ENCODE peak calls at places on chromosomes 12 and 14, in six cellular contexts. R is esophagus muscularis mucosa, Y is esophagus squamous epithelium, T is right lobe of liver, I is stomach, X is K562. E is an unnamed sample.

GRCh38 chr12:89281534-89281857 is 70.8 kb downstream of the DUSP6 start:
- DNase-seq in R (no peak), Y (no peak), T (no peak), I (no peak), X (no peak), E (no peak)

GRCh38 chr12:79020106-79020505 is 155.5 kb downstream of the SYT1 start:
- DNase-seq in R (no peak), Y (no peak), T (no peak), I (no peak), X (no peak), E (no peak)

GRCh38 chr12:29796823-29797263 is 13.1 kb upstream of the TMTC1 start:
- DNase-seq in R (no peak), Y (no peak), T (no peak), I (no peak), X (no peak), E (no peak)

GRCh38 chr12:74337951-74338350 is 199.7 kb upstream of the ATXN7L3B start:
- DNase-seq in R (no peak), Y (no peak), T (no peak), I (no peak), X (no peak), E (no peak)

GRCh38 chr12:132071837-132072384 is 72.2 kb downstream of the DDX51 start:
- DNase-seq in R (no peak), Y (no peak), T (no peak), I (no peak), X (no peak), E (no peak)

GRCh38 chr14:54815531-54815930 is 87.1 kb downstream of the GCH1 start:
- DNase-seq in R (no peak), Y (no peak), T (no peak), I (no peak), X (no peak), E (no peak)

GRCh38 chr12:6854036-6854435 is 2.1 kb downstream of the USP5 start:
- DNase-seq in R (no peak), Y (no peak), T (no peak), I (no peak), X (no peak), E (no peak)

GRCh38 chr12:124456652-124457152 is 110.7 kb downstream of the NCOR2 start:
- DNase-seq in R (no peak), Y (peak), T (peak), I (no peak), X (no peak), E (no peak)

GRCh38 chr12:52236386-52237050 is 3.5 kb downstream of the KRT7 start:
- DNase-seq in R (no peak), Y (no peak), T (no peak), I (no peak), X (no peak), E (no peak)

GRCh38 chr12:1529862-1530591 is 64.4 kb downstream of the FBXL14 start:
- DNase-seq in R (no peak), Y (no peak), T (no peak), I (no peak), X (peak), E (peak)

GRCh38 chr12:49946497-49946896 is 4.0 kb upstream of the AQP2 start:
- DNase-seq in R (no peak), Y (no peak), T (no peak), I (no peak), X (no peak), E (no peak)

GRCh38 chr12:53173085-53173715 is 7.3 kb upstream of the ZNF740 start:
- DNase-seq in R (no peak), Y (no peak), T (no peak), I (no peak), X (no peak), E (no peak)

GRCh38 chr14:102726191-102726949 is 50.9 kb upstream of the TRAF3 start:
- DNase-seq in R (peak), Y (no peak), T (no peak), I (peak), X (no peak), E (no peak)

GRCh38 chr12:30928356-30929264 is 2.1 kb downstream of the TSPAN11 start:
- DNase-seq in R (no peak), Y (no peak), T (no peak), I (no peak), X (no peak), E (no peak)

GRCh38 chr12:3962661-3963483 is 89.7 kb upstream of the PARP11 start:
- DNase-seq in R (no peak), Y (no peak), T (no peak), I (no peak), X (peak), E (peak)

GRCh38 chr14:98591161-98591560 is 680.8 kb downstream of the BCL11B start:
- DNase-seq in R (peak), Y (no peak), T (no peak), I (no peak), X (no peak), E (no peak)

GRCh38 chr12:104569348-104570173 is 112.8 kb downstream of the CHST11 start:
- DNase-seq in R (no peak), Y (peak), T (no peak), I (peak), X (no peak), E (peak)

GRCh38 chr12:113056381-113056630 is 224 bp upstream of the DTX1 start:
- DNase-seq in R (no peak), Y (no peak), T (no peak), I (no peak), X (no peak), E (no peak)

GRCh38 chr12:71158361-71158882 is 623 bp upstream of the TSPAN8 start:
- DNase-seq in R (no peak), Y (no peak), T (no peak), I (no peak), X (no peak), E (no peak)

GRCh38 chr12:103441437-103442186 is 54.2 kb downstream of the C12orf42 start:
- DNase-seq in R (no peak), Y (no peak), T (no peak), I (no peak), X (no peak), E (no peak)

GRCh38 chr12:76552343-76552938 is 7.1 kb downstream of the OSBPL8 start:
- DNase-seq in R (no peak), Y (no peak), T (no peak), I (no peak), X (no peak), E (no peak)

GRCh38 chr12:57462307-57463253 is 3.0 kb downstream of the GLI1 start:
- DNase-seq in R (no peak), Y (no peak), T (peak), I (peak), X (peak), E (peak)

GRCh38 chr14:25518347-25518746 is 468.4 kb upstream of the STXBP6 start:
- DNase-seq in R (no peak), Y (no peak), T (no peak), I (no peak), X (no peak), E (no peak)

GRCh38 chr12:57894577-57895292 is 46.6 kb upstream of the ATP23 start:
- DNase-seq in R (no peak), Y (no peak), T (no peak), I (no peak), X (no peak), E (no peak)

GRCh38 chr14:64745511-64746041 is 41.4 kb downstream of the PLEKHG3 start:
- DNase-seq in R (no peak), Y (no peak), T (no peak), I (no peak), X (no peak), E (no peak)

GRCh38 chr14:105852378-105853088 is 326.1 kb downstream of the TMEM121 start:
- DNase-seq in R (no peak), Y (no peak), T (no peak), I (no peak), X (no peak), E (no peak)

GRCh38 chr12:106918746-106919145 is 37.0 kb upstream of the TMEM263 start:
- DNase-seq in R (no peak), Y (no peak), T (no peak), I (no peak), X (peak), E (no peak)

GRCh38 chr14:69069020-69069421 is 83.9 kb downstream of the DCAF5 start:
- DNase-seq in R (no peak), Y (no peak), T (no peak), I (no peak), X (peak), E (peak)

GRCh38 chr14:43168374-43168925 is 1338.6 kb downstream of the FSCB start:
- DNase-seq in R (no peak), Y (no peak), T (no peak), I (no peak), X (no peak), E (no peak)

GRCh38 chr14:101229666-101230065 is 326.1 kb upstream of the RTL1 start:
- DNase-seq in R (no peak), Y (no peak), T (no peak), I (no peak), X (no peak), E (no peak)

GRCh38 chr14:101226603-101227425 is 323.3 kb upstream of the RTL1 start:
- DNase-seq in R (peak), Y (no peak), T (peak), I (no peak), X (no peak), E (no peak)

GRCh38 chr14:101228949-101229541 is 325.5 kb upstream of the RTL1 start:
- DNase-seq in R (no peak), Y (no peak), T (no peak), I (no peak), X (no peak), E (no peak)

GRCh38 chr14:101226265-101226602 is 322.7 kb upstream of the RTL1 start:
- DNase-seq in R (no peak), Y (no peak), T (no peak), I (no peak), X (no peak), E (no peak)

DNA sequence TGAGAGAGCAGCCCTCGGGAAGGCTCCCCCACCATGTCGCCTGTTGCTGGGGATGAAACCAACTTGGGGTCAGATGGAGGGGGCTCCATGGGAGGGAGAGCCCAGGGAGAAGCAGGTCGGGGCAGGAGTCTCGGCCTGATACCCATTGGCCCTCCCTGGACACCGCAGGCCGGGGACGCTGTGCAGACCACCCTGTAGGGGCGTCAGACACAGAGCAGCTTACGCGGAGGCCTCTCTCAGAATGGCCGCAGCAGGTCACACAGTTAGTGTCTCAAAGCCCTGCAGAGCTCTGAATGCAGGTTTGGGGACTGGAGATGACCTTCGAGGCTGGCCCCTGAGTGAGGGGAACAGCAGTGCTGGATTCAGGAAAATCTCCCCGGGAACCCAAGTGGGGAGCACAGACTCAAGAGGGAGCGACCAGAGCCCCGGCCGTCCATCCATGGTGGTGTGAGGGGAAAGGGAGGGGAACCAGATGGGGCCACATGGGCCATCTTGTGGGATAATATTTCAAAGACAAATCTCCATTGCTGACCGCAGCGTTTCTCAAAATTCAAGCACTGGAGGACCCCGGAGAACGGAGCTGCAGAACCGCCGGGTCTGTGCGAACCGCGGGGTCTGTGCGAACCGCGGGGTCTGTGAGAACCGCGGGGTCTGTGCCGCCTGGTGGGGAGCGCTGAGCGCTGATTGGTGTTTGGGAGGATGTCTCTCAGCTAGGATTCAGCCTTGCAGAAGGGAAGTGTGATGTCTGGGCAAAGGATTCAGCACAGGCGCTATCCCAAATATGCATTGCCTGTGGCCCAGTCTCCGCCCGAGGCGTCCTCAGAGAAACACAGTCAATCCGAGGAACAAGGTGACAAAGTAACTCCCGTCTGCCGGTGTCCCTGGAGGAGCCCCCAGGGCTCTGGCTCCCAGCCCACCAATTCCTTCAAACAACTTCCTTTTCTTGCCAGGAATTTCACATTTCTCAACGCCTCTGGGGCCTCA is 324.4 kb upstream of the RTL1 start:
- DNase-seq in R (peak), Y (no peak), T (no peak), I (no peak), X (no peak), E (no peak)
- TF ChIP-seq POLR2A in R (no peak), Y (no peak), T (no peak), I (no peak), X (no peak), E (no peak)

GRCh38 chr12:65318186-65318685 is 39.8 kb downstream of the MSRB3 start:
- DNase-seq in R (no peak), Y (no peak), T (no peak), I (no peak), X (no peak), E (no peak)
- TF ChIP-seq POLR2A in R (no peak), Y (no peak), T (no peak), I (no peak), X (no peak), E (no peak)

GRCh38 chr12:98440165-98440581 is 75.2 kb upstream of the TMPO start:
- DNase-seq in R (peak), Y (no peak), T (peak), I (peak), X (peak), E (peak)

GRCh38 chr12:98438826-98439225 is 76.6 kb upstream of the TMPO start:
- DNase-seq in R (peak), Y (no peak), T (no peak), I (no peak), X (no peak), E (no peak)

GRCh38 chr12:98439471-98440164 is 75.8 kb upstream of the TMPO start:
- DNase-seq in R (peak), Y (no peak), T (no peak), I (no peak), X (no peak), E (no peak)
- TF ChIP-seq POLR2A in R (no peak), Y (no peak), T (no peak), I (no peak), X (no peak), E (no peak)

DNA sequence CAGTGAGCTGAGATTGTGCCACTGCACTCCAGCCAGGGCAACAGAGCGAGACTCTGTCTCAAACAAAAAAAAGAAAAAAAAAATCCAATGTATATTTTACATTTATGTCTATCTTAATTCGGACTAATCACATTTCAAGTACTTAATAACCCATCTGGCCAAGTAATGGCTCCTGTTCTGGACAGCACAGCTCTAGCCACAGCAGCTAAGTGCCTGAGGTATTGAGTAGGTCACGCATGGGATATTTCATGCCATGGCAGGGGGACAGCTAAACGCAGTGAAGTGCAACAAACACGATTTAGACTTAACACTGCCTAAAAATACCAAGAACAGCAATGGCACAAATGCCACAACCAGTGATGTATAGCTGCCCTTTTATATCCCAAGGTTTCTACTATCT is 8.0 kb downstream of the BAZ1A start:
- DNase-seq in R (no peak), Y (no peak), T (no peak), I (no peak), X (no peak), E (no peak)
- TF ChIP-seq POLR2A in R (no peak), Y (no peak), T (no peak), I (no peak), X (no peak), E (no peak)

DNA sequence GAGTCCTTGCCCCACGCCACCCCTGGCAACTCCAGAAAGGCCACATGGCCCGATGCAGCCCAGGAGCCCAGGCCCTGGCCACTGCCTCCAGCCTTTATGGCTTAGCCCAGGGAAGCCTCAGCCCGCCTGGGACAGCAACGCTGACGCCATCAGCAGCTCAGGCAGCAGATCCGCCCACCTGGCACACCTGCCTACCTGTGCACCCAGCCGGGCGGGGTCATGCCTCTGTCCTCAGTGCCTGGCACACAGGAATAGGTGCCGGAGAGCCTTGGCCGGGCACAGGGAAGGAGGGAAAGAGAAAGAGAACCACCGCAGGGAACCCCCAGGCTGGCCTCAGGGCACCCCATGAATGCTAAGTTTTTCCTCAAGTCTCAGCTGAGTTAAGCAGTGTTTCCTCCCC is 21.1 kb downstream of the BEGAIN start:
- DNase-seq in R (no peak), Y (no peak), T (no peak), I (peak), X (no peak), E (no peak)
- TF ChIP-seq POLR2A in R (no peak), Y (no peak), T (no peak), I (no peak), X (no peak), E (no peak)

DNA sequence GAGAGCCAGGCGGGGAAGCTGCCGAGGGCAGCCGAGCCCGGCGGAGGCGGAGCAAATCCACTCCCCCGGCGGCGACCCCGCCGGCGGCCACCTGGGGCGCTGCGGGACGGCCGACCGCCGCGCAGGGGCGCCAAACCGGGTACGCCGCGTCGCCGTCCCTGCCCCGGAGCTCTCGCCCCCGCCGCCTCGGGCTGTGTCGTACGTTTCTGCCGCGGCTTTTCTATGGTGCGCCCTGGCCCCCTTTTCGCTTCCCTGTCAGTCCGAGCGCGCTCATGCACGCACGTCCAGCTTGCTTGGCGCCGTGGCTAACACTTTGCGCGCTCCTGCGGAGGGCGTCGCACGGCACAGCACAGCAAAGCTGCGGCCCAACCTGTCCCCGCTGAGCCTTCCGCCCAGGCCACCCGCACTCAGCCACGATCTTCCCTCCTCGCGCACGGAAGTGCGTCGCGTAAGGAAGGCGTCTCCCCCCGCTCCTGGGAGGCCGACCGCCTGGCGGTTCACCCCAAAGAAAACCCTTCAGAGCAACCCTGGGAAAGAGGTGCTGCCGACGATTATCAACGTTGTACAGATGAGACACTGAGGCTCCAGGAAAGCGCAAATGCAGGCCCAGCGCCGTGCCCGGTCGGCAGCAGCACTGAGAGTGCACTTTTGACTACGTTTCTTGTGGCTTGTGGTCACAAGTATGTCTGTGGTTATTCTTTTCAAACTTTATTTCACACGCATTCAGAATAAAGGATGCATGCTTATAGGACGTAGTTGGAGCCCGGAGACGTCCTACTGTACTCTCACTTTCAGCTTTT is at the start of gene HECTD1:
- DNase-seq in R (peak), Y (peak), T (peak), I (peak), X (peak), E (peak)
- TF ChIP-seq POLR2A in R (peak), Y (peak), T (peak), I (no peak), X (peak), E (peak)

DNA sequence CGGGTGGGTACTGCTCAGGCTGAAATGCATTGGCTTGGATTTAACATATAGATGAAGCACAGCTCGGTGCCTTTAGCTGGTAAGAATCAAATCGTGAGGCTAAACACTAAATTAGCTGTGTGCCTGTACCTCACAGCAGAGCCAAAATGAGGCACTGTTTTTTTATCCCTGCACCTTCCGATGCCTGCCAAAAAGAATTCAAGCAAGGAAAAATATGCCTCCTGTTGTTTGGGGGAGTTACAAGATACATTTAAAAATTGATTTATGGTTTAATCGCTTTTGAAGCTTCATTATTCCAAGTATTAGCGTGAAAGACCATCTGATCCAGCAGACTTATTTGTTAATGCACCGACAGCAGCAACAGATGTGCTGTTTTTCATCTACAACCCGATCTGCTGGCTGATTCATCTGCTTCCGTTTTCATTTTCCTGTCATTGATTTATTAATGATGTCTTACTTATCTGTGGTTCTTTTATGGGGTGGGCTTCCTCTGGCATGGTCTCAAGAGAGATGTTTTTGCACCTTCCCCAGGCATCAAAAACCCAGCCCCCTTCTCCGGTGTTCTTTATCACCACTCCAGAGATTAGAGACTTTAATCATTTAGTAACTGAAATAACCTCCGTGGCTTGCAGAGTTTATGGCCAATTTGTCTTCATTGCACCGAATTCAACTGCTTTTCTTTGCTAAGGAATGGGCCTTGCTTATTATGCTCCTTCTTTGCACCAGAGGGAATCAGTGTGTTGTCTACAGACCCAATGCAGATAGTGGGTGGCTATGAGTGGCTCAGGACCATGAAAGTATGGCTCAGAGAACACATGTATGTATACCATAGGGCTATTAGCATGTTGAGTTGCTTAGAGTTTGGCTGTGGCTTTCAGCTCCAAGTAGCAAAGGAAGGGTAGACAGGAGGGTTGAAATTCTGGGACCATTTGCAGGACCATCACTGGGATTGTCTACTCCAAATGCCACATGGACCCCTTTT is 166.9 kb upstream of the TMEM260 start:
- DNase-seq in R (no peak), Y (no peak), T (no peak), I (no peak), X (no peak), E (no peak)
- TF ChIP-seq POLR2A in R (no peak), Y (no peak), T (no peak), I (no peak), X (no peak), E (no peak)

E was measured in erythroblast.